ENCODE peak calls at places on chromosomes 5 and 9, in six cellular contexts. W, C, E, Y, N and P are unnamed samples.

GRCh38 chr9:106062252-106062651 is 367.9 kb downstream of the TMEM38B start:
- DNase-seq in Y (no peak), C (no peak), E (no peak), N (no peak), W (no peak), P (no peak)

GRCh38 chr9:95409650-95410426 is 92.3 kb upstream of the FANCC start:
- DNase-seq in W (no peak), E (no peak), Y (no peak), C (no peak), N (no peak), P (no peak)

GRCh38 chr9:33867747-33868429 is 50.9 kb downstream of the UBE2R2 start:
- DNase-seq in C (no peak), E (no peak), W (no peak), N (no peak), Y (no peak), P (no peak)

GRCh38 chr5:179766021-179766725 is 27.6 kb upstream of the LTC4S start:
- DNase-seq in E (no peak), W (no peak), N (no peak), C (no peak), Y (no peak), P (peak; percentile 55)

GRCh38 chr5:66807743-66808142 is 211.6 kb downstream of the MAST4 start:
- DNase-seq in E (peak; percentile 13), N (peak; percentile 20), C (no peak), Y (no peak), W (no peak), P (no peak)

GRCh38 chr5:35971186-35971877 is 19.9 kb downstream of the UGT3A1 start:
- DNase-seq in W (no peak), Y (no peak), E (no peak), C (no peak), N (no peak), P (no peak)

GRCh38 chr5:7396169-7397004 is 449 bp downstream of the ADCY2 start:
- DNase-seq in Y (peak; percentile 27), E (no peak), N (peak; percentile 48), W (no peak), C (no peak), P (peak; percentile 43)

GRCh38 chr5:171714851-171715250 is 70.8 kb upstream of the SMIM23 start:
- DNase-seq in Y (no peak), W (no peak), E (no peak), N (no peak), C (no peak), P (no peak)

GRCh38 chr5:138910546-138911185 is 35.5 kb upstream of the LRRTM2 start:
- DNase-seq in W (no peak), Y (no peak), E (no peak), C (no peak), N (no peak), P (no peak)

GRCh38 chr9:127118597-127119318 is 3.7 kb downstream of the ANGPTL2 start:
- DNase-seq in E (no peak), N (no peak), Y (no peak), W (no peak), C (no peak), P (no peak)

GRCh38 chr5:97545856-97546570 is 363.0 kb upstream of the RIOK2 start:
- DNase-seq in Y (no peak), W (no peak), E (no peak), N (no peak), C (no peak), P (no peak)

GRCh38 chr9:37529111-37529510 is 43.4 kb downstream of the POLR1E start:
- DNase-seq in N (no peak), E (no peak), C (no peak), W (no peak), Y (no peak), P (no peak)

GRCh38 chr9:93575706-93576295 is 583 bp upstream of the PHF2 start:
- DNase-seq in N (no peak), E (peak; percentile 29), Y (no peak), W (no peak), C (no peak), P (peak; percentile 46)

GRCh38 chr9:18385676-18386075 is 88.3 kb upstream of the ADAMTSL1 start:
- DNase-seq in W (no peak), Y (no peak), E (no peak), N (no peak), C (no peak), P (no peak)

GRCh38 chr9:135215571-135216161 is 128.2 kb downstream of the OLFM1 start:
- DNase-seq in N (peak; percentile 17), Y (peak; percentile 5), E (no peak), W (no peak), C (no peak), P (no peak)

GRCh38 chr9:72635197-72635596 is 113.8 kb downstream of the TMC1 start:
- DNase-seq in E (no peak), C (peak; percentile 56), N (no peak), Y (peak; percentile 14), W (peak; percentile 54), P (peak; percentile 56)

GRCh38 chr5:42985129-42986037 is 54.7 kb downstream of the ANXA2R start:
- DNase-seq in C (no peak), Y (no peak), E (no peak), W (no peak), N (no peak), P (no peak)

GRCh38 chr9:113578877-113579269 is 115.3 kb downstream of the RGS3 start:
- DNase-seq in C (no peak), W (no peak), Y (no peak), E (no peak), N (peak; percentile 4), P (no peak)

GRCh38 chr9:94139672-94140417 is 55.6 kb downstream of the PTPDC1 start:
- DNase-seq in E (peak; percentile 81), Y (no peak), C (no peak), N (no peak), W (no peak), P (no peak)

GRCh38 chr9:123569343-123569694 is 213.3 kb downstream of the CRB2 start:
- DNase-seq in N (no peak), C (no peak), E (no peak), Y (no peak), W (no peak), P (no peak)

GRCh38 chr5:56200856-56201638 is 32.1 kb downstream of the ANKRD55 start:
- DNase-seq in Y (peak; percentile 49), W (peak; percentile 60), N (peak; percentile 26), C (peak; percentile 42), E (peak; percentile 77), P (peak; percentile 85)

GRCh38 chr5:170389250-170389902 is at the start of gene KCNMB1:
- DNase-seq in C (no peak), W (no peak), N (no peak), Y (no peak), E (peak; percentile 60), P (no peak)

GRCh38 chr5:163773181-163773580 is 267.8 kb downstream of the MAT2B start:
- DNase-seq in W (no peak), Y (no peak), C (no peak), E (peak; percentile 53), N (no peak), P (no peak)

GRCh38 chr5:139312075-139312474 is 18.5 kb downstream of the MATR3 start:
- DNase-seq in C (no peak), E (peak; percentile 84), N (no peak), Y (no peak), W (no peak), P (peak; percentile 65)